ENCODE peak calls at places on chromosome X, in five cellular contexts. J is aorta; V is psoas muscle; E is CD8-positive, alpha-beta memory T cell; K is right cardiac atrium. G is an unnamed sample.

GRCh38 chrX:97322401-97322800 is 438.7 kb downstream of the RPA4 start:
- DNase-seq in J (no peak), V (no peak), E (no peak), K (no peak), G (no peak)

GRCh38 chrX:93420635-93421034 is 252.7 kb downstream of the NAP1L3 start:
- DNase-seq in J (no peak), V (no peak), E (no peak), K (no peak), G (no peak)

GRCh38 chrX:139739138-139739537 is 31.2 kb upstream of the MCF2 start:
- DNase-seq in J (no peak), V (no peak), E (no peak), K (no peak), G (no peak)

GRCh38 chrX:6708676-6709075 is 173.8 kb upstream of the VCX3A start:
- DNase-seq in J (no peak), V (no peak), E (no peak), K (no peak), G (no peak)

GRCh38 chrX:140563893-140564292 is 59.0 kb upstream of the SOX3 start:
- DNase-seq in J (no peak), V (no peak), E (no peak), K (no peak), G (no peak)

GRCh38 chrX:68936608-68937007 is 107.8 kb downstream of the EFNB1 start:
- DNase-seq in J (no peak), V (no peak), E (no peak), K (no peak), G (no peak)

GRCh38 chrX:22526339-22526738 is 253.6 kb downstream of the CBLL2 start:
- DNase-seq in J (no peak), V (no peak), E (no peak), K (no peak), G (no peak)

GRCh38 chrX:10119399-10119990 is 37.3 kb upstream of the CLCN4 start:
- DNase-seq in J (no peak), V (no peak), E (peak), K (peak), G (no peak)

GRCh38 chrX:12999422-12999821 is 24.5 kb downstream of the TMSB4X start:
- DNase-seq in J (no peak), V (no peak), E (peak), K (no peak), G (no peak)

GRCh38 chrX:136541294-136541693 is 9.3 kb downstream of the VGLL1 start:
- DNase-seq in J (no peak), V (no peak), E (no peak), K (no peak), G (no peak)

GRCh38 chrX:28586291-28586690 is 955 bp upstream of the IL1RAPL1 start:
- DNase-seq in J (no peak), V (no peak), E (no peak), K (peak), G (no peak)

GRCh38 chrX:40078489-40079288 is 19.1 kb downstream of the BCOR start:
- DNase-seq in J (no peak), V (no peak), E (no peak), K (no peak), G (no peak)

GRCh38 chrX:9902651-9903050 is 64.5 kb upstream of the CLDN34 start:
- DNase-seq in J (no peak), V (no peak), E (no peak), K (no peak), G (no peak)

GRCh38 chrX:108312938-108313337 is 125.3 kb downstream of the COL4A6 start:
- DNase-seq in J (no peak), V (peak), E (no peak), K (peak), G (no peak)

GRCh38 chrX:15143050-15143824 is 126.6 kb downstream of the ASB9 start:
- DNase-seq in J (no peak), V (no peak), E (peak), K (peak), G (peak)

GRCh38 chrX:154824638-154825037 is 9.8 kb downstream of the SMIM9 start:
- DNase-seq in J (no peak), V (no peak), E (no peak), K (no peak), G (no peak)

GRCh38 chrX:108736509-108737479 is at the start of gene IRS4:
- DNase-seq in J (peak), V (no peak), E (no peak), K (peak), G (no peak)

GRCh38 chrX:39816871-39817731 is 280.7 kb downstream of the BCOR start:
- DNase-seq in J (no peak), V (peak), E (no peak), K (no peak), G (no peak)

GRCh38 chrX:132858018-132858417 is 100.4 kb downstream of the HS6ST2 start:
- DNase-seq in J (no peak), V (no peak), E (no peak), K (no peak), G (no peak)

GRCh38 chrX:106933538-106933961 is 13.3 kb downstream of the CLDN2 start:
- DNase-seq in J (no peak), V (no peak), E (no peak), K (no peak), G (peak)

GRCh38 chrX:150575415-150575814 is 7.0 kb downstream of the MTM1 start:
- DNase-seq in J (no peak), V (no peak), E (peak), K (no peak), G (no peak)

GRCh38 chrX:133985164-133986007 is at the start of gene GPC3:
- DNase-seq in J (peak), V (peak), E (peak), K (peak), G (peak)

GRCh38 chrX:136759968-136760367 is 20.8 kb downstream of the ARHGEF6 start:
- DNase-seq in J (no peak), V (no peak), E (no peak), K (no peak), G (no peak)

GRCh38 chrX:145405012-145405411 is 157.7 kb downstream of the SPANXN1 start:
- DNase-seq in J (no peak), V (no peak), E (no peak), K (no peak), G (no peak)

GRCh38 chrX:27915617-27916016 is 65.6 kb downstream of the DCAF8L1 start:
- DNase-seq in J (no peak), V (no peak), E (no peak), K (no peak), G (no peak)

GRCh38 chrX:36198575-36198974 is 279.0 kb downstream of the CFAP47 start:
- DNase-seq in J (no peak), V (no peak), E (no peak), K (no peak), G (no peak)

GRCh38 chrX:24276011-24276410 is 37.9 kb downstream of the SUPT20HL2 start:
- DNase-seq in J (no peak), V (no peak), E (no peak), K (no peak), G (no peak)

GRCh38 chrX:100819837-100820666 is at the start of gene CSTF2:
- DNase-seq in J (peak), V (peak), E (peak), K (peak), G (peak)

GRCh38 chrX:101394372-101394771 is 3.6 kb downstream of the RPL36A start:
- DNase-seq in J (no peak), V (no peak), E (no peak), K (no peak), G (no peak)

GRCh38 chrX:137234651-137235402 is 201.0 kb upstream of the GPR101 start:
- DNase-seq in J (no peak), V (no peak), E (peak), K (no peak), G (no peak)

GRCh38 chrX:110412971-110413726 is 54.5 kb downstream of the RTL9 start:
- DNase-seq in J (peak), V (peak), E (peak), K (peak), G (peak)

GRCh38 chrX:63513825-63514574 is 162.9 kb upstream of the SPIN4 start:
- DNase-seq in J (no peak), V (no peak), E (no peak), K (peak), G (no peak)

GRCh38 chrX:153443476-153444332 is 2.2 kb downstream of the TREX2 start:
- DNase-seq in J (peak), V (no peak), E (no peak), K (no peak), G (no peak)

GRCh38 chrX:151359931-151360871 is 36.8 kb upstream of the VMA21 start:
- DNase-seq in J (peak), V (peak), E (peak), K (peak), G (peak)

GRCh38 chrX:155871934-155872333 is 9.2 kb upstream of the VAMP7 start:
- DNase-seq in J (no peak), V (no peak), E (no peak), K (no peak), G (no peak)

DNA sequence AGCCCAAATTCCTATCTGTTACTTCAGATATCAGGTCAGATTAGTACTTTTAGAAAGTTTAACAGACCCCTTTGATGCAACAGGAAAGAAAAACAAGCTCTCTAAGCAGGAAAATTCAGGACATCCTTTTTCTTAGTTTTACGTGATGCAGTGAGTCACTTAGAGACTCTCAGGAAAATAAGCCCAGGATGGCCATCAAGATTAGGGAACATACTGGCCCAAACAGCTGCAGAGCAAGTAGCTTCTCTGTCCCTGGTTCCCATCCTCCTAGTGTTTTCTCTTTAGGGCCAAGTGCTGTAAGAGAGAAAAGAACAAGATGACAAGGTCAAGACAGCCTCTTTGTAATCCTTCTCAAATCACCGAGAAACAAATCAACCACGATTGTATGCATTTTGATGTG is 219.1 kb downstream of the ZNF674 start:
- DNase-seq in J (no peak), V (no peak), E (no peak), K (no peak), G (no peak)
- H3K27ac ChIP-seq in J (no peak), V (no peak), E (no peak), K (no peak), G (no peak)

DNA sequence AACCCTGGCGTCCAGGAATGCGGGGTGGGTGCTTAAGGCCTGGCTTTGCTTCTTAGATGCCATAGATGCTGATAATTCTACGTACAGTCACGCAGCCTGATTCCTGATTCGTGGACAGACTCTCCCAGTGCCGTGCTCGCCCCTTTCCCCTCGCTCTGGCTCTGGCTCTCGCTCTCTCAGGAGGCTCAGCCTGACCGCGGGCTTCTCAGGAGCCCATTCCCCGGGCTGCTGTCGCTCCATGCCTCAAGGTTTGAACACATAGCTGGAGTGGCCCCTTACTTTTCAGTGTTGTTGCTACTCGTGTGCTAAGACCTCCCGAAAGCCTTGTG is 59.2 kb upstream of the ZC4H2 start:
- DNase-seq in J (no peak), V (peak), E (no peak), K (peak), G (no peak)
- H3K27ac ChIP-seq in J (peak), V (no peak), E (peak), K (peak), G (peak)

DNA sequence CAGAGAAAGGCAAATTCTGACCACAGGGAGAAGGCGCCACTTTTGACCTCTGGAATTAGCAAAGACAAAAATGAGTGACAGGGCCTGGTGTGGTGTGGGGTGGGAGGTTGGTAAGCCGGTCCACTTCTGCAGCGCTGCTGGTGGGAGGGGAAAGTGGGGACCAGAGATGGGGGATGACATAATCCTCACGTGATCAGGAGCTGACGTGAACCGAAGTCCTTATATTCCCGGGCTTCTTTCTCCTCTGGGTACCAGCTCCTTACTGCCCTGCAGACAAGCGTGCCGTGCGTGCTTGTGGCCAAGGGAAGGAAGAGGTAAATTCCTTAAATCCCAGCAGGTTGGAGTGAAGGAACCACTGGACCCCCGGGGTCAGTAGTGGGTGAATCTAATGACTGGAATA is at the start of gene TCEAL7:
- DNase-seq in J (no peak), V (peak), E (no peak), K (no peak), G (no peak)
- H3K27ac ChIP-seq in J (no peak), V (no peak), E (no peak), K (no peak), G (no peak)

DNA sequence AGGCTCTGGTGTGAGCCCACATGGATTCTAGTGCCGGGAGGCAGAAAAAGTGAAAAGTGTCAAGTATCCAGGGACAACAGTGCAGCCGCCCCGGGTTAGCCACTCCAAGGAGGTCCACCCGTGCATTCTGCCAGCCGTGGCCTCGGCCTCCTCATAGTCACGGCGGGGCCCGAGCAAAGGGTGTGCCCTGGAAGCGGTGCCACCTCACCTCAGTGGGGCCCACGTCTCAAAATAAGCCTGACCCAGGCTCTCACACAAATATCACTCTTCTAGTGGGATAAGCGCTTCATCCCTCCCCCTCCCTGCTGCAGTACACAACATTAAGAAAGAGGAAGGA is 427 bp upstream of the KLHL13 start:
- DNase-seq in J (peak), V (no peak), E (no peak), K (peak), G (no peak)
- H3K27ac ChIP-seq in J (peak), V (peak), E (no peak), K (peak), G (no peak)

G was measured in upper lobe of right lung.